ENCODE peak calls at places on chromosome 17, in nine cellular contexts. Y, W, Z, H, J, C, U, D and N are unnamed samples.

GRCh38 chr17:39969375-39969774 is 6.6 kb downstream of the GSDMA start:
- DNase-seq in Y (no peak), W (no peak), Z (no peak), H (no peak), J (no peak), C (no peak), U (no peak), D (no peak), N (no peak)

GRCh38 chr17:8109669-8110455 is 8.5 kb downstream of the ALOXE3 start:
- DNase-seq in Y (peak), W (peak), Z (peak), H (no peak), J (no peak), C (peak), U (peak), D (peak), N (peak)

GRCh38 chr17:77480509-77481215 is 339.9 kb downstream of the SEC14L1 start:
- DNase-seq in Y (no peak), W (no peak), Z (no peak), H (no peak), J (no peak), C (no peak), U (peak), D (no peak), N (no peak)

GRCh38 chr17:66073384-66073783 is 118.5 kb downstream of the CEP112 start:
- DNase-seq in Y (no peak), W (no peak), Z (no peak), H (no peak), J (no peak), C (no peak), U (no peak), D (peak), N (no peak)

GRCh38 chr17:151886-152859 is 14.8 kb downstream of the SCGB1C2 start:
- DNase-seq in Y (no peak), W (peak), Z (no peak), H (no peak), J (peak), C (no peak), U (peak), D (no peak), N (peak)

GRCh38 chr17:48752399-48753288 is 24.1 kb upstream of the HOXB13 start:
- DNase-seq in Y (no peak), W (no peak), Z (no peak), H (no peak), J (no peak), C (no peak), U (no peak), D (peak), N (no peak)

GRCh38 chr17:38747385-38748328 is 479 bp downstream of the PCGF2 start:
- DNase-seq in Y (peak), W (peak), Z (no peak), H (no peak), J (no peak), C (no peak), U (peak), D (peak), N (no peak)

GRCh38 chr17:17496189-17497064 is at the start of gene RASD1:
- DNase-seq in Y (peak), W (peak), Z (peak), H (peak), J (peak), C (peak), U (peak), D (peak), N (peak)

GRCh38 chr17:27239046-27239445 is 54.9 kb upstream of the WSB1 start:
- DNase-seq in Y (no peak), W (no peak), Z (no peak), H (no peak), J (no peak), C (no peak), U (no peak), D (no peak), N (no peak)

GRCh38 chr17:28613916-28614315 is at the start of gene RSKR:
- DNase-seq in Y (no peak), W (peak), Z (no peak), H (no peak), J (no peak), C (no peak), U (no peak), D (no peak), N (no peak)

GRCh38 chr17:60695960-60696359 is 18.3 kb downstream of the BCAS3 start:
- DNase-seq in Y (peak), W (peak), Z (no peak), H (no peak), J (no peak), C (no peak), U (no peak), D (peak), N (no peak)